ENCODE peak calls at places on chromosomes 13 and 19, in seven cellular contexts. Z is HCT116, D is H1, Y is GM12878, X is K562, P is SK-N-SH, S is HepG2. U is an unnamed sample.

GRCh38 chr13:64471916-64472315 is 2758.2 kb downstream of the PCDH9 start:
- DNase-seq in D (no peak), P (peak; percentile 22), Y (no peak), Z (peak; percentile 8), S (peak; percentile 15), X (no peak), U (peak; percentile 20)

GRCh38 chr19:34712606-34713261 is 21.3 kb upstream of the ZNF181 start:
- DNase-seq in S (peak; percentile 82), D (peak; percentile 51), P (peak; percentile 55), Z (peak; percentile 71), Y (peak; percentile 23), X (peak; percentile 64), U (peak; percentile 73)

GRCh38 chr13:32548837-32549236 is 10.2 kb upstream of the N4BP2L2 start:
- DNase-seq in P (no peak), Y (no peak), D (no peak), X (no peak), Z (no peak), S (no peak), U (no peak)

GRCh38 chr13:78608705-78609463 is 5.5 kb upstream of the POU4F1 start:
- DNase-seq in X (no peak), D (no peak), Y (no peak), Z (no peak), S (no peak), P (peak; percentile 60), U (no peak)

GRCh38 chr13:55577847-55578210 is 1562.9 kb upstream of the PRR20A start:
- DNase-seq in S (no peak), X (no peak), Y (no peak), D (no peak), Z (no peak), P (no peak), U (no peak)

GRCh38 chr13:75445717-75446529 is 36.0 kb downstream of the TBC1D4 start:
- DNase-seq in D (no peak), Z (no peak), P (no peak), S (no peak), Y (no peak), X (no peak), U (no peak)

GRCh38 chr13:72062566-72062965 is 195.6 kb upstream of the DACH1 start:
- DNase-seq in S (no peak), P (no peak), D (peak; percentile 56), Y (no peak), Z (no peak), X (no peak), U (no peak)

GRCh38 chr19:49889687-49890348 is 6.9 kb downstream of the IL4I1 start:
- DNase-seq in Y (no peak), X (peak; percentile 69), Z (peak; percentile 53), P (peak; percentile 82), D (peak; percentile 94), S (no peak), U (no peak)

GRCh38 chr13:95185311-95185710 is 115.9 kb downstream of the ABCC4 start:
- DNase-seq in Z (no peak), P (no peak), S (no peak), D (no peak), X (no peak), Y (no peak), U (no peak)

GRCh38 chr19:13848811-13849241 is 28.1 kb upstream of the NANOS3 start:
- DNase-seq in P (no peak), Z (no peak), X (no peak), Y (no peak), D (no peak), S (no peak), U (no peak)

GRCh38 chr19:43641333-43641732 is 1.7 kb upstream of the CADM4 start:
- DNase-seq in D (no peak), X (no peak), Z (no peak), S (no peak), Y (no peak), P (no peak), U (no peak)

GRCh38 chr13:29713841-29714240 is 118.4 kb upstream of the SLC7A1 start:
- DNase-seq in X (peak; percentile 17), D (no peak), S (no peak), Z (peak; percentile 8), P (peak; percentile 33), Y (no peak), U (no peak)

GRCh38 chr19:3167533-3168272 is 10.9 kb upstream of the S1PR4 start:
- DNase-seq in Z (no peak), Y (no peak), S (no peak), D (no peak), P (no peak), X (no peak), U (no peak)

GRCh38 chr13:45367358-45367757 is 26.4 kb upstream of the TPT1 start:
- DNase-seq in S (peak; percentile 69), Y (peak; percentile 67), Z (peak; percentile 95), D (no peak), X (peak; percentile 71), P (no peak), U (peak; percentile 79)

GRCh38 chr13:35475131-35475959 is 1.1 kb downstream of the MAB21L1 start:
- DNase-seq in Z (no peak), P (peak; percentile 32), D (peak; percentile 71), X (no peak), S (no peak), Y (no peak), U (no peak)

GRCh38 chr13:44274838-44275237 is 98.8 kb upstream of the SERP2 start:
- DNase-seq in Y (no peak), Z (no peak), S (no peak), D (no peak), X (no peak), P (peak; percentile 13), U (no peak)

GRCh38 chr19:10193666-10194499 is 870 bp downstream of the DNMT1 start:
- DNase-seq in P (no peak), S (peak; percentile 13), X (peak; percentile 17), Z (no peak), Y (no peak), D (peak; percentile 80), U (no peak)

GRCh38 chr13:111883571-111884343 is 183.2 kb upstream of the SOX1 start:
- DNase-seq in Y (no peak), S (no peak), X (no peak), Z (no peak), P (no peak), D (peak; percentile 28), U (no peak)

GRCh38 chr13:110261166-110262081 is 45.5 kb downstream of the COL4A1 start:
- DNase-seq in D (peak; percentile 57), P (no peak), Z (no peak), S (no peak), Y (no peak), X (no peak), U (no peak)

GRCh38 chr19:33811736-33812387 is 15.2 kb downstream of the KCTD15 start:
- DNase-seq in P (peak; percentile 30), Z (no peak), Y (no peak), X (no peak), D (no peak), S (no peak), U (no peak)

GRCh38 chr13:67841071-67841470 is 610.9 kb upstream of the PCDH9 start:
- DNase-seq in Z (no peak), X (no peak), S (no peak), P (no peak), Y (no peak), D (peak; percentile 66), U (no peak)

DNA sequence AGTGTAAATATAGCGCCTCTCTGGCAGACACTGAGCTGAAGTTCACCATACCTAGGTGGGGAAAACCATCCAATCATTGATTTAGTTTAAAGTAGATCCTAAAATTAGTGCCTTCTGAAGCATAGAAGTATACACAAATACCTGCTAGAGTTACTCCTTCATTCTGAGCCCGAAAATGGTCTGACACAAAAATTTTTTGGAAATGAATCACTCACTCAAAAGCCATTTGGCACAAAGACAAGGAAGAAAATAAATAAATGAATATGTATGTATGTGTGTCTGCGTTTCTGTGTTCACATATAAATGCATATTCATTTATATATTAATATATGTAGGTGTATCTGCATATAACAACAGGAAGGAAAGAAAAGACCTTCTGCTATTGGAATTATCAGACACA is 614.4 kb upstream of the PCDH9 start:
- DNase-seq in P (no peak), X (no peak), D (no peak), Y (no peak), Z (no peak), S (no peak), U (no peak)
- TF ChIP-seq POLR2AphosphoS5 in P (no peak), X (no peak), D (no peak), Y (no peak), Z (no peak), S (no peak), U (no peak)

GRCh38 chr19:16750081-16750480 is 30.4 kb downstream of the NWD1 start:
- DNase-seq in P (no peak), Y (no peak), Z (no peak), D (no peak), X (no peak), S (no peak), U (no peak)

GRCh38 chr19:16754207-16754806 is 34.7 kb downstream of the NWD1 start:
- DNase-seq in D (no peak), Y (no peak), Z (no peak), P (no peak), X (no peak), S (no peak), U (no peak)

GRCh38 chr19:16756649-16757048 is 37.0 kb downstream of the NWD1 start:
- DNase-seq in S (no peak), P (no peak), Y (no peak), Z (no peak), X (no peak), D (no peak), U (no peak)

GRCh38 chr19:16749326-16749725 is 29.7 kb downstream of the NWD1 start:
- DNase-seq in P (no peak), X (no peak), Y (no peak), S (no peak), D (no peak), Z (no peak), U (no peak)

DNA sequence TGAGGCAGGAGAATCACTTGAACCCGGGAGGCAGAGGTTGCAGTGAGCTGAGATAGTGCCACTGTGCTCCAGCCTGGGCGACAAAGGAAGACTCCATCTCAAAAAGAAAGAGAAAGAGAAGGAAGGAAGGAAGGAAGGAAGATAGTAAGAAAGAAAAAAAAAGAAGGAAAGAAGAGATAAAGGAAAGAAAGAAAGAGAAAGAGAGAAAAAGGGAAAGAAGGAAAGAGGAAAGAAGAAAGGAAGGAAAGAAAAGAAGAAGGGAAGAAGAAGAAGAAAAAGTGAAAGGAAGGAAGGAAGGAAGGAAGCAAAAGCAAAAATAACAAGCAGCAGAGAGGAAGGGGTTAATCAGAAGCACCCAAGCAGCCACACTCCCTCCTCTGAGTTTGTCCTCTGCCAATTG is 32.1 kb downstream of the NWD1 start:
- DNase-seq in P (no peak), Z (no peak), S (no peak), D (no peak), Y (no peak), X (no peak), U (no peak)
- TF ChIP-seq CTCF in P (no peak), Z (no peak), S (no peak), D (no peak), Y (no peak), X (no peak), U (no peak)

DNA sequence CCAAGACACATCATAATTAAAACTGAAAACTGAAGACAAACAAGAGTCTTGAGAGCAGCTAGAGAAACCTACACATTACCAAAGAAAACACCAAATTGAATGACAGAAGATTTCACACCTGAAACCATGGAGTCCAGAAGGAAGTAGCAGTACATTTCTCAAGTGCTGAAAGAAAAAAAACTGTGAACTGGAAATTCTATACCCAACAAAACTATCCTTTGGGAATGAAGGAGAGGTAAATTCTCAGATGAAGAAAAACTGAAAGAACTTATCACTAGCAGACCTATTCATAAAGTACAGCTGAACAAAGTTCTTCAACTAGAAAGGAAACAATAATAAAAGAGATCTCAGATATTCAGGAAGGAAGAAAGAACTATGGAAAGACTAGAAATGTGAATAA is 198.7 kb upstream of the ZNF507 start:
- DNase-seq in P (no peak), X (no peak), D (no peak), Z (no peak), S (no peak), Y (no peak), U (no peak)
- TF ChIP-seq SIN3A in P (no peak), X (no peak), D (no peak), Z (no peak), S (no peak), Y (no peak), U (no peak)

GRCh38 chr13:40352385-40352778 is 314.1 kb downstream of the FOXO1 start:
- DNase-seq in Z (no peak), X (no peak), P (no peak), D (no peak), S (no peak), Y (no peak), U (no peak)
- TF ChIP-seq POLR2AphosphoS5 in Z (no peak), X (no peak), P (no peak), D (no peak), S (no peak), Y (no peak), U (no peak)